ENCODE peak calls at places on chromosomes 4 and X, in seven cellular contexts. B is stimulated activated CD8-positive, alpha-beta memory T cell treated with anti-CD3 and anti-CD28 coated beads, Interleukin-2, amount 100 ng/mL, for 48 hours; W is left ventricle myocardium superior; Z is NCI-H748 treated with DMSO at 0.1 percent for 48 hours; D is left colon; J is CD8-positive, alpha-beta memory T cell; M is stimulated activated CD4-positive, alpha-beta T cell treated with anti-CD3 and anti-CD28 coated beads, Interleukin-12 subunit alpha, Interleukin-12 subunit beta, amount 100 ng/mL, for 4 hours. Y is an unnamed sample.

GRCh38 chr4:150078996-150079581 is 844 bp downstream of the DCLK2 start:
- DNase-seq in B (no peak), W (peak; percentile 60), Z (peak; percentile 23), D (peak; percentile 52), J (no peak), M (no peak), Y (peak; percentile 16)

GRCh38 chrX:133531012-133531411 is 115.7 kb upstream of the GPC4 start:
- DNase-seq in B (no peak), W (peak; percentile 26), Z (no peak), D (no peak), J (no peak), M (no peak), Y (no peak)

GRCh38 chr4:177332119-177332518 is 22.4 kb downstream of the NEIL3 start:
- DNase-seq in B (no peak), W (no peak), Z (no peak), D (no peak), J (no peak), M (no peak), Y (no peak)

GRCh38 chr4:34861661-34862060 is 1382.7 kb downstream of the ARAP2 start:
- DNase-seq in B (no peak), W (no peak), Z (no peak), D (no peak), J (no peak), M (no peak), Y (no peak)

GRCh38 chrX:119071381-119071780 is 1.4 kb upstream of the CT47C1 start:
- DNase-seq in B (no peak), W (no peak), Z (no peak), D (no peak), J (no peak), M (no peak), Y (no peak)

GRCh38 chrX:17591741-17592110 is 145.6 kb upstream of the SCML1 start:
- DNase-seq in B (no peak), W (no peak), Z (no peak), D (no peak), J (no peak), M (no peak), Y (no peak)

GRCh38 chrX:73127700-73128241 is 48.5 kb upstream of the PABPC1L2A start:
- DNase-seq in B (no peak), W (no peak), Z (no peak), D (no peak), J (no peak), M (no peak), Y (no peak)

GRCh38 chr4:7595883-7596535 is 161.3 kb upstream of the PSAPL1 start:
- DNase-seq in B (no peak), W (no peak), Z (no peak), D (no peak), J (no peak), M (no peak), Y (no peak)

GRCh38 chr4:17613761-17614415 is 553 bp upstream of the MED28 start:
- DNase-seq in B (no peak), W (no peak), Z (no peak), D (peak; percentile 23), J (peak; percentile 38), M (no peak), Y (no peak)

GRCh38 chrX:38649227-38649626 is 87.9 kb downstream of the TSPAN7 start:
- DNase-seq in B (no peak), W (no peak), Z (no peak), D (no peak), J (no peak), M (no peak), Y (no peak)

GRCh38 chr4:26937136-26937535 is 76.5 kb downstream of the STIM2 start:
- DNase-seq in B (no peak), W (no peak), Z (no peak), D (no peak), J (no peak), M (no peak), Y (no peak)